ENCODE peak calls at places on chromosomes 12 and 14, in nine cellular contexts. B is epithelial cell of esophagus; D is germinal center; L is COLO829; G is NCI-H524 treated with DMSO at 0.1 percent for 48 hours; O is naive thymus-derived CD8-positive, alpha-beta T cell; C is pancreas; N is SHP77; F is astrocyte of the spinal cord. A is an unnamed sample.

GRCh38 chr14:89327771-89328212 is 89.2 kb downstream of the FOXN3 start:
- DNase-seq in B (peak), D (no peak), L (no peak), G (no peak), O (no peak), C (no peak), N (no peak), F (peak), A (no peak)

GRCh38 chr12:45415393-45415817 is 199.5 kb downstream of the ANO6 start:
- DNase-seq in B (peak), D (peak), L (peak), G (no peak), O (no peak), C (no peak), N (no peak), F (peak), A (peak)

GRCh38 chr14:64656986-64657385 is 47.2 kb upstream of the PLEKHG3 start:
- DNase-seq in B (peak), D (no peak), L (no peak), G (no peak), O (no peak), C (no peak), N (no peak), F (no peak), A (peak)

GRCh38 chr14:52902971-52903385 is 47.9 kb downstream of the FERMT2 start:
- DNase-seq in B (peak), D (no peak), L (no peak), G (no peak), O (no peak), C (no peak), N (no peak), F (peak), A (no peak)

GRCh38 chr12:65557425-65558167 is 266.7 kb upstream of the HMGA2 start:
- DNase-seq in B (no peak), D (no peak), L (no peak), G (no peak), O (no peak), C (no peak), N (no peak), F (no peak), A (no peak)

GRCh38 chr12:130203151-130203550 is 40.9 kb downstream of the FZD10 start:
- DNase-seq in B (no peak), D (no peak), L (no peak), G (no peak), O (no peak), C (no peak), N (no peak), F (no peak), A (no peak)

GRCh38 chr12:104736307-104736706 is 221.8 kb downstream of the SLC41A2 start:
- DNase-seq in B (no peak), D (no peak), L (no peak), G (no peak), O (no peak), C (no peak), N (no peak), F (peak), A (peak)

GRCh38 chr12:97754306-97754705 is 291.7 kb downstream of the RMST start:
- DNase-seq in B (no peak), D (peak), L (no peak), G (no peak), O (no peak), C (no peak), N (no peak), F (no peak), A (no peak)

GRCh38 chr12:98973395-98973794 is 328.3 kb downstream of the APAF1 start:
- DNase-seq in B (peak), D (no peak), L (peak), G (no peak), O (no peak), C (no peak), N (no peak), F (peak), A (no peak)

GRCh38 chr12:110585231-110585799 is 2.2 kb upstream of the PPTC7 start:
- DNase-seq in B (peak), D (no peak), L (no peak), G (no peak), O (peak), C (no peak), N (no peak), F (peak), A (no peak)

GRCh38 chr14:49999826-50000214 is 106.9 kb downstream of the ARF6 start:
- DNase-seq in B (no peak), D (no peak), L (no peak), G (no peak), O (no peak), C (no peak), N (no peak), F (no peak), A (no peak)

GRCh38 chr14:78598046-78598652 is 428.0 kb downstream of the NRXN3 start:
- DNase-seq in B (peak), D (peak), L (peak), G (peak), O (peak), C (peak), N (peak), F (peak), A (peak)

GRCh38 chr14:99176156-99176945 is 95.6 kb downstream of the BCL11B start:
- DNase-seq in B (no peak), D (no peak), L (no peak), G (no peak), O (no peak), C (no peak), N (no peak), F (no peak), A (no peak)

GRCh38 chr12:112939761-112940357 is 1.6 kb downstream of the OAS3 start:
- DNase-seq in B (no peak), D (peak), L (no peak), G (no peak), O (no peak), C (no peak), N (no peak), F (no peak), A (no peak)

GRCh38 chr12:54164402-54165145 is 24.2 kb downstream of the SMUG1 start:
- DNase-seq in B (no peak), D (no peak), L (peak), G (no peak), O (no peak), C (no peak), N (no peak), F (no peak), A (no peak)

GRCh38 chr14:101481557-101481956 is 79.7 kb upstream of the DIO3 start:
- DNase-seq in B (no peak), D (no peak), L (no peak), G (no peak), O (no peak), C (peak), N (no peak), F (no peak), A (no peak)

GRCh38 chr14:61048640-61049039 is 67.6 kb downstream of the SLC38A6 start:
- DNase-seq in B (no peak), D (no peak), L (no peak), G (no peak), O (no peak), C (no peak), N (no peak), F (no peak), A (peak)

GRCh38 chr12:89154743-89155530 is 197.4 kb downstream of the DUSP6 start:
- DNase-seq in B (no peak), D (no peak), L (no peak), G (no peak), O (no peak), C (no peak), N (no peak), F (no peak), A (peak)

GRCh38 chr12:126202138-126202537 is 1136.9 kb downstream of the AACS start:
- DNase-seq in B (no peak), D (no peak), L (no peak), G (no peak), O (no peak), C (no peak), N (no peak), F (no peak), A (no peak)

GRCh38 chr12:65962921-65963883 is 138.9 kb downstream of the HMGA2 start:
- DNase-seq in B (peak), D (peak), L (no peak), G (no peak), O (no peak), C (no peak), N (peak), F (peak), A (no peak)

GRCh38 chr14:90740946-90741681 is 75.1 kb downstream of the TTC7B start:
- DNase-seq in B (no peak), D (no peak), L (no peak), G (no peak), O (no peak), C (no peak), N (no peak), F (no peak), A (no peak)

GRCh38 chr12:80175307-80175930 is 76.1 kb downstream of the OTOGL start:
- DNase-seq in B (peak), D (no peak), L (no peak), G (no peak), O (no peak), C (no peak), N (no peak), F (no peak), A (no peak)

GRCh38 chr12:122834921-122835692 is at the start of gene HIP1R:
- DNase-seq in B (peak), D (peak), L (no peak), G (no peak), O (peak), C (peak), N (peak), F (peak), A (peak)

GRCh38 chr12:92721130-92721529 is 18.3 kb downstream of the PLEKHG7 start:
- DNase-seq in B (no peak), D (no peak), L (no peak), G (no peak), O (no peak), C (no peak), N (no peak), F (peak), A (no peak)

GRCh38 chr12:34397591-34398365 is 375.5 kb downstream of the ALG10 start:
- DNase-seq in B (no peak), D (no peak), L (no peak), G (no peak), O (no peak), C (peak), N (no peak), F (no peak), A (peak)

GRCh38 chr14:70901218-70901772 is 6.0 kb upstream of the PCNX1 start:
- DNase-seq in B (no peak), D (no peak), L (no peak), G (no peak), O (no peak), C (no peak), N (no peak), F (peak), A (peak)